ENCODE peak calls at places on chromosomes 11 and 22, in six cellular contexts. H is IMR-90, O is AG04450, I is foreskin fibroblast, D is GM04504, E is NCI-H2081. J is an unnamed sample.
A peak's percentile ranks its signal among the peaks of the same experiment; 100 is the strongest.

GRCh38 chr11:114441921-114442320 is 2.7 kb downstream of the REXO2 start:
- DNase-seq in I (no peak), H (no peak), O (no peak), D (no peak), E (peak; percentile 53), J (peak; percentile 84)

GRCh38 chr11:3183523-3183922 is 18.4 kb upstream of the OSBPL5 start:
- DNase-seq in O (no peak), I (no peak), H (no peak), E (no peak), D (no peak), J (no peak)

GRCh38 chr11:120907971-120908370 is 115.9 kb upstream of the TBCEL start:
- DNase-seq in H (no peak), O (no peak), I (no peak), E (no peak), D (no peak), J (no peak)

GRCh38 chr22:20979243-20979809 is 2.8 kb upstream of the LZTR1 start:
- DNase-seq in O (peak; percentile 30), D (no peak), E (no peak), I (peak; percentile 90), H (peak; percentile 67), J (peak; percentile 58)

GRCh38 chr11:10488581-10489443 is 33.7 kb downstream of the AMPD3 start:
- DNase-seq in H (no peak), O (no peak), I (no peak), D (no peak), E (no peak), J (no peak)

GRCh38 chr22:25960375-25960774 is 208.9 kb upstream of the SEZ6L start:
- DNase-seq in E (no peak), D (no peak), I (no peak), O (no peak), H (no peak), J (no peak)

GRCh38 chr11:9461068-9461759 is 402 bp downstream of the ZNF143 start:
- DNase-seq in D (peak; percentile 89), H (peak; percentile 86), O (peak; percentile 66), E (peak; percentile 93), I (peak; percentile 96), J (peak; percentile 97)

GRCh38 chr11:65279713-65280459 is 18.1 kb downstream of the POLA2 start:
- DNase-seq in I (peak; percentile 71), D (no peak), E (no peak), O (peak; percentile 86), H (peak; percentile 99), J (peak; percentile 58)

GRCh38 chr11:10414659-10415058 is 40.4 kb upstream of the AMPD3 start:
- DNase-seq in D (no peak), H (peak; percentile 21), O (no peak), E (no peak), I (peak; percentile 53), J (no peak)

GRCh38 chr11:100778386-100778785 is 91.3 kb downstream of the ARHGAP42 start:
- DNase-seq in I (no peak), H (no peak), E (no peak), D (no peak), O (no peak), J (no peak)

GRCh38 chr11:134134167-134134566 is 65.3 kb downstream of the JAM3 start:
- DNase-seq in I (no peak), E (no peak), H (no peak), O (no peak), D (no peak), J (no peak)

GRCh38 chr11:913043-913442 is 2.4 kb upstream of the CHID1 start:
- DNase-seq in O (no peak), E (no peak), D (no peak), I (no peak), H (no peak), J (no peak)

GRCh38 chr22:46537221-46537945 is at the start of gene CELSR1:
- DNase-seq in D (no peak), O (no peak), I (peak; percentile 35), H (peak; percentile 11), E (no peak), J (peak; percentile 83)

GRCh38 chr22:29867260-29867659 is 15.7 kb upstream of the MTMR3 start:
- DNase-seq in H (no peak), O (no peak), I (no peak), D (no peak), E (no peak), J (no peak)

GRCh38 chr11:119728226-119728626 is 774 bp downstream of the NECTIN1 start:
- DNase-seq in E (no peak), D (no peak), H (no peak), I (peak; percentile 46), O (no peak), J (peak; percentile 67)